ENCODE peak calls at places on chromosomes 4 and X, in seven cellular contexts. N, P, J, S, L, O and V are unnamed samples.

GRCh38 chrX:78708171-78708570 is 39.3 kb upstream of the LPAR4 start:
- DNase-seq in N (no peak), P (peak), J (no peak), S (no peak), L (no peak), O (no peak), V (peak)

GRCh38 chr4:98516042-98516440 is 142.4 kb downstream of the TSPAN5 start:
- DNase-seq in N (no peak), P (no peak), J (peak), S (no peak), L (no peak), O (no peak), V (no peak)

GRCh38 chr4:42995343-42995944 is 102.9 kb downstream of the GRXCR1 start:
- DNase-seq in N (no peak), P (peak), J (peak), S (no peak), L (no peak), O (no peak), V (peak)

GRCh38 chr4:118343501-118343900 is 9.3 kb downstream of the PRSS12 start:
- DNase-seq in N (no peak), P (no peak), J (no peak), S (no peak), L (no peak), O (no peak), V (no peak)

GRCh38 chr4:11824557-11824956 is 395.9 kb upstream of the HS3ST1 start:
- DNase-seq in N (no peak), P (no peak), J (no peak), S (no peak), L (no peak), O (no peak), V (no peak)

GRCh38 chrX:106731590-106731989 is 5.1 kb downstream of the RNF128 start:
- DNase-seq in N (no peak), P (no peak), J (no peak), S (no peak), L (no peak), O (no peak), V (no peak)

GRCh38 chrX:22974616-22975015 is 25.1 kb upstream of the DDX53 start:
- DNase-seq in N (no peak), P (no peak), J (no peak), S (no peak), L (no peak), O (no peak), V (no peak)

GRCh38 chr4:133147922-133148689 is 988 bp upstream of the PCDH10 start:
- DNase-seq in N (no peak), P (peak), J (no peak), S (peak), L (no peak), O (no peak), V (peak)

GRCh38 chr4:95869961-95870500 is 30.1 kb downstream of the PDHA2 start:
- DNase-seq in N (no peak), P (no peak), J (no peak), S (no peak), L (no peak), O (no peak), V (no peak)

GRCh38 chr4:37765741-37766140 is 60.7 kb upstream of the PGM2 start:
- DNase-seq in N (no peak), P (no peak), J (no peak), S (no peak), L (no peak), O (no peak), V (no peak)

GRCh38 chr4:37770016-37770415 is 56.5 kb upstream of the PGM2 start:
- DNase-seq in N (no peak), P (no peak), J (no peak), S (no peak), L (no peak), O (no peak), V (no peak)

GRCh38 chr4:37769590-37769989 is 56.9 kb upstream of the PGM2 start:
- DNase-seq in N (no peak), P (no peak), J (no peak), S (no peak), L (no peak), O (no peak), V (no peak)

GRCh38 chr4:37767546-37767945 is 58.9 kb upstream of the PGM2 start:
- DNase-seq in N (peak), P (no peak), J (no peak), S (peak), L (peak), O (peak), V (no peak)

DNA sequence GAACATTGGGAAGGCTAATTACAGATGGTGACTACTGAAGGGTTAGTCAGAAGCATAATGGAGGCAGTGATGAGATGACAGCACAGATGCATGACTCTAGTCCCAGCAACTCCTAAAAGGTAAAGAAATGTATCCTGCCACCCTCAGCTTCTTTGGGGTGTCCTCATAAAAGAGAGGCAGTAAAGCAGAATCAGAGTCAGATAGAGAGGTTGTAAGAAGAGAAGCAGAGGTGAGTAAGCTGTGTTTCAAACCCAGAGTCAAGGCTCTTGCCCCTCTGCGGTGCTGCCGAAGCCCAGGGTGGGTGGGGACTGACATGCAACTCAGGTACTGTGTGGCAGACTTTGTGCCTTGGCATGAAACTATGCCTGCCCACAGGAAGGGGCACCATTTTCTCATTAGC is 59.5 kb upstream of the PGM2 start:
- DNase-seq in N (no peak), P (no peak), J (no peak), S (no peak), L (no peak), O (no peak), V (no peak)
- H3K27ac ChIP-seq in N (no peak), P (no peak), J (no peak), S (no peak), L (no peak), O (no peak), V (no peak)

GRCh38 chr4:101201421-101201820 is 145.9 kb downstream of the PPP3CA start:
- DNase-seq in N (no peak), P (no peak), J (no peak), S (no peak), L (no peak), O (no peak), V (peak)
- H3K27ac ChIP-seq in N (no peak), P (no peak), J (no peak), S (no peak), L (no peak), O (no peak), V (peak)

GRCh38 chrX:50066318-50066937 is 134.4 kb downstream of the AKAP4 start:
- DNase-seq in N (no peak), P (no peak), J (no peak), S (no peak), L (no peak), O (no peak), V (no peak)

GRCh38 chrX:50067435-50068292 is 133.1 kb downstream of the AKAP4 start:
- DNase-seq in N (peak), P (peak), J (no peak), S (no peak), L (no peak), O (no peak), V (peak)

GRCh38 chrX:50068893-50069292 is 131.9 kb downstream of the AKAP4 start:
- DNase-seq in N (no peak), P (no peak), J (no peak), S (no peak), L (no peak), O (no peak), V (no peak)

GRCh38 chrX:50071507-50071906 is 129.3 kb downstream of the AKAP4 start:
- DNase-seq in N (no peak), P (no peak), J (no peak), S (no peak), L (no peak), O (no peak), V (no peak)

DNA sequence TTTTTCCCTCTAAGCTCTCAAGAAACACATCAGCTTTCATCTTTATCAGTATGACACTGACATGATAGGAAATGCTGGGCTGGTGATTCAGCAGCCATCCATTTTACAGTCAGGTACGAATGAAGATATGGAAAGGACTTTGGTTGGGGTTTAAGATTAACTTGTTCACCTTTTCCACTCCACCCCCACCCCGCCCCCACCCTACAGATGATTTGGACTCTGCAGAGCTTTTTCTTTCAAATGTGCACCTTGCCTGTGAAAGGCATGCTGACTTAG is 132.6 kb downstream of the AKAP4 start:
- DNase-seq in N (no peak), P (no peak), J (no peak), S (no peak), L (no peak), O (no peak), V (no peak)
- H3K27ac ChIP-seq in N (no peak), P (no peak), J (no peak), S (no peak), L (no peak), O (no peak), V (no peak)

GRCh38 chr4:176271749-176272148 is 2.7 kb upstream of the ASB5 start:
- DNase-seq in N (no peak), P (no peak), J (no peak), S (no peak), L (no peak), O (no peak), V (no peak)

GRCh38 chr4:176273741-176274140 is 4.7 kb upstream of the ASB5 start:
- DNase-seq in N (no peak), P (no peak), J (no peak), S (no peak), L (no peak), O (no peak), V (no peak)

GRCh38 chr4:176268963-176269362 is at the start of gene ASB5:
- DNase-seq in N (no peak), P (no peak), J (no peak), S (no peak), L (no peak), O (no peak), V (no peak)

GRCh38 chr4:176272799-176273198 is 3.8 kb upstream of the ASB5 start:
- DNase-seq in N (no peak), P (no peak), J (no peak), S (no peak), L (no peak), O (no peak), V (no peak)

GRCh38 chr4:176270669-176271068 is 1.6 kb upstream of the ASB5 start:
- DNase-seq in N (no peak), P (no peak), J (no peak), S (no peak), L (no peak), O (no peak), V (peak)
- H3K27ac ChIP-seq in N (no peak), P (no peak), J (no peak), S (no peak), L (no peak), O (no peak), V (no peak)

GRCh38 chr4:121177238-121178137 is 13.4 kb upstream of the TNIP3 start:
- DNase-seq in N (no peak), P (peak), J (no peak), S (no peak), L (no peak), O (no peak), V (no peak)

GRCh38 chr4:121181493-121181892 is 17.4 kb upstream of the TNIP3 start:
- DNase-seq in N (no peak), P (no peak), J (no peak), S (no peak), L (no peak), O (no peak), V (no peak)

GRCh38 chr4:121183359-121183758 is 19.2 kb upstream of the TNIP3 start:
- DNase-seq in N (no peak), P (no peak), J (no peak), S (no peak), L (no peak), O (no peak), V (no peak)

GRCh38 chr4:121182296-121182695 is 18.2 kb upstream of the TNIP3 start:
- DNase-seq in N (no peak), P (no peak), J (no peak), S (no peak), L (no peak), O (no peak), V (no peak)

DNA sequence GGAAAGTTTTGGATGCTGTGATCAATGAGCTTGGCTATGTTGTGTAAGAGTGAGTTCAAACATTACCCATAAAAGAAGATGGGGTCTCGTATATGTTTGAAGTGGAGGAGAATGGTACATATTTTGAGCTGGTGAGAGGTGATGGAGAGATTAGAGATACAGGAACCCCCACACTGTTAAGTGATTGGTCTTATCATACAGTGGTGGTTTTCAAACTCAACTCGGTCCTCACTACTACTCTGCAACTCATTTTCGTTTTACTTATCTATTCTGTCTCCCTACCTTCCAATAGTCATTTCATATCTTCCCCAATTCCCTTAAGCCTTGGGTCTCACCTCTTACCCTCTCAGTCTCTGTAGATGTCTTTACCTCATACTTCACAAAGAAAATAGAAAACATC is 16.4 kb upstream of the TNIP3 start:
- DNase-seq in N (no peak), P (no peak), J (no peak), S (no peak), L (no peak), O (no peak), V (no peak)
- H3K27ac ChIP-seq in N (peak), P (no peak), J (no peak), S (no peak), L (no peak), O (no peak), V (no peak)

GRCh38 chrX:119501511-119502148 is 33.4 kb downstream of the SLC25A5 start:
- DNase-seq in N (peak), P (no peak), J (no peak), S (no peak), L (peak), O (no peak), V (no peak)
- H3K27ac ChIP-seq in N (peak), P (no peak), J (no peak), S (no peak), L (peak), O (no peak), V (no peak)